ENCODE peak calls at places on chromosomes 5 and 9, in nine cellular contexts. U is AG09309, Q is nephron progenitor cell, W is endothelial cell, B is neural crest cell, X is omental fat pad, M is GM12865, C is IMR-90, E is RWPE1. V is an unnamed sample.
A peak's percentile ranks its signal among the peaks of the same experiment; 100 is the strongest.

GRCh38 chr5:67640011-67640410 is 443.4 kb upstream of the CD180 start:
- DNase-seq in C (no peak), M (no peak), U (no peak), B (no peak), X (no peak), E (no peak), W (no peak), Q (no peak), V (no peak)

GRCh38 chr5:42993516-42994284 is 46.4 kb downstream of the ANXA2R start:
- DNase-seq in U (no peak), E (no peak), M (peak; percentile 72), B (no peak), X (no peak), W (no peak), Q (no peak), C (peak; percentile 89), V (no peak)

GRCh38 chr5:173880306-173880985 is 7.7 kb upstream of the CPEB4 start:
- DNase-seq in U (peak; percentile 81), X (no peak), E (no peak), W (no peak), Q (no peak), B (no peak), C (peak; percentile 96), M (no peak), V (no peak)

GRCh38 chr5:114830114-114830513 is 339.6 kb downstream of the TRIM36 start:
- DNase-seq in M (no peak), W (no peak), E (no peak), C (no peak), Q (peak; percentile 3), U (no peak), X (no peak), B (no peak), V (no peak)

GRCh38 chr5:114450516-114450909 is 88.6 kb downstream of the KCNN2 start:
- DNase-seq in B (no peak), C (peak; percentile 8), Q (peak; percentile 13), U (no peak), X (no peak), M (no peak), W (no peak), E (no peak), V (no peak)

GRCh38 chr5:180084638-180085561 is 13.3 kb upstream of the RNF130 start:
- DNase-seq in Q (no peak), B (no peak), C (no peak), X (no peak), E (no peak), M (no peak), U (no peak), W (no peak), V (no peak)

GRCh38 chr5:123223906-123224305 is 134.9 kb downstream of the PRDM6 start:
- DNase-seq in E (no peak), B (no peak), Q (no peak), C (peak; percentile 31), X (no peak), U (no peak), W (no peak), M (no peak), V (no peak)

GRCh38 chr9:113463418-113464285 is at the start of gene RGS3:
- DNase-seq in C (no peak), Q (peak; percentile 82), X (no peak), U (no peak), E (peak; percentile 93), W (peak; percentile 43), B (peak; percentile 42), M (peak; percentile 72), V (no peak)

DNA sequence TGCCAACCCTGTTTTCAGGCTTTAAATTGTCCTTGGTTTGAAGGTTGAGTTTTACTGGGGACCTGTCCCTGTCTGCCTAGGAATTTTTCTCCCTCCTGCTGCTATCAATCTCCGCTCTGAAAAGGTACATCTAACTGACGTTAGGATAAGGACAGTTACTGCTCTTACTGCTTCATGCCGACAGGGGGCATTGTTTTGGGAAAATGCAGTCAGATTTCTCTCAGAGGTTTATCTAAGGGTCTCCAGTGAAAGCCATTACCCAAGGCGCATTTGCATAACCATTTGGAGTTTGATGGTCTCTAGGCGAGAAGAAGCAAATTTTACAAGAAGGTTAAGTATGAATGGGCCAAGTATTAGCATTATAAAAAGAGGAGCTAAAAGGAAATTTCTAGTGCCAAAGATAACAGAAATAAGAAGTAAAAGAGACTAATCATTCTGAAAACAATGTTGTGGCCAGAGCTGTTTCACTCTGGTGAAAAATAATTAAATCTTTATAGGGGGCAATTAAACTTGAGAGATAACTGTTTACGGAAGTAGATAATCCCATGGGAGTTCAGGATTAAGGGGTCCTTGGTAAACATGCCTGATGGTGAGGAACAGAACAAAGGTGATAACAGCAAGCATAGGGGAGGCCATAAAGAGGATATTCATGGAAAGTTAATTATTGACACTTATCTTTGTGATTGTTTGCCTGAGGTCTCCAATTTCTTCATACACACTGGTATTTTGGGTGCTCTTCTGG is 605.0 kb downstream of the MTRR start:
- DNase-seq in W (no peak), E (no peak), U (no peak), M (no peak), Q (no peak), B (no peak), C (no peak), X (no peak), V (no peak)
- TF ChIP-seq CTCF in W (peak; percentile 18), E (no peak), U (peak; percentile 23), M (no peak), Q (no peak), B (peak; percentile 44), C (no peak), X (no peak), V (no peak)

DNA sequence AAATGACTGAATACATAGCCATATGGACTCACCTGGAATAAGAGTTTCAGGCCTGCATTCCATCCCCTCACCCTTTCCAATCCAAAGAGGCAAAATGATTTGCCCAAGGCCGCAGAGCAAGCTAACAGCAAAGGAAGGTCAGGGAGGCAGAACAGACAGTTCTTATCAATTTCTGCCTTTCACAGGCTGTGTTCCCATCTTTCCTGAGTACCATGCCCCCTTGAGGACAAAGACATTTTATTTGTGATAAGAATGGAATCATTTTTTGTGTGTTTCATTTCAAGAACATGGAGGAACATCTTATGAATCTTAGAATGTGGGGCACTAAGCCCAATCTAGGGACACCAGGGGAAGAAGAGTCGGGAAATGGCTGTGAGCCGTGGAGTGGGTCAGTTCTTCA is 13.9 kb downstream of the LHFPL2 start:
- DNase-seq in M (no peak), U (no peak), E (no peak), B (no peak), X (no peak), Q (no peak), W (no peak), C (no peak), V (no peak)
- TF ChIP-seq CTCF in M (no peak), U (peak; percentile 22), E (no peak), B (peak; percentile 37), X (no peak), Q (no peak), W (peak; percentile 26), C (peak; percentile 25), V (no peak)

GRCh38 chr5:166961028-166961427 is 1330.4 kb upstream of the WWC1 start:
- DNase-seq in X (no peak), E (no peak), W (no peak), C (peak; percentile 0), M (no peak), B (no peak), U (no peak), Q (no peak), V (no peak)
- TF ChIP-seq CTCF in X (no peak), E (no peak), W (peak; percentile 48), C (peak; percentile 28), M (no peak), B (peak; percentile 61), U (no peak), Q (peak; percentile 33), V (no peak)

GRCh38 chr5:113425909-113426308 is 8.9 kb downstream of the TSSK1B start:
- DNase-seq in U (no peak), Q (no peak), M (no peak), W (no peak), E (no peak), C (no peak), X (no peak), B (no peak), V (no peak)

GRCh38 chr5:113433071-113433470 is 1.7 kb downstream of the TSSK1B start:
- DNase-seq in B (no peak), C (no peak), E (no peak), X (no peak), U (no peak), W (no peak), M (no peak), Q (no peak), V (no peak)

GRCh38 chr5:113427871-113428574 is 6.8 kb downstream of the TSSK1B start:
- DNase-seq in M (no peak), Q (no peak), X (no peak), E (peak; percentile 89), C (no peak), W (no peak), U (no peak), B (no peak), V (no peak)
- TF ChIP-seq CTCF in M (no peak), Q (no peak), X (no peak), E (no peak), C (no peak), W (no peak), U (no peak), B (no peak), V (no peak)

GRCh38 chr5:9212605-9213004 is 333.3 kb downstream of the SEMA5A start:
- DNase-seq in Q (no peak), E (no peak), B (no peak), X (no peak), W (no peak), M (no peak), U (no peak), C (peak; percentile 52), V (no peak)

GRCh38 chr5:9207820-9208418 is 338.0 kb downstream of the SEMA5A start:
- DNase-seq in B (no peak), M (peak; percentile 64), W (no peak), Q (no peak), C (peak; percentile 69), U (no peak), E (peak; percentile 38), X (no peak), V (peak; percentile 26)

GRCh38 chr5:9209846-9210547 is 335.9 kb downstream of the SEMA5A start:
- DNase-seq in X (no peak), Q (no peak), B (no peak), M (no peak), C (peak; percentile 40), W (no peak), U (peak; percentile 43), E (no peak), V (no peak)
- TF ChIP-seq CTCF in X (no peak), Q (no peak), B (no peak), M (no peak), C (no peak), W (no peak), U (no peak), E (no peak), V (no peak)

DNA sequence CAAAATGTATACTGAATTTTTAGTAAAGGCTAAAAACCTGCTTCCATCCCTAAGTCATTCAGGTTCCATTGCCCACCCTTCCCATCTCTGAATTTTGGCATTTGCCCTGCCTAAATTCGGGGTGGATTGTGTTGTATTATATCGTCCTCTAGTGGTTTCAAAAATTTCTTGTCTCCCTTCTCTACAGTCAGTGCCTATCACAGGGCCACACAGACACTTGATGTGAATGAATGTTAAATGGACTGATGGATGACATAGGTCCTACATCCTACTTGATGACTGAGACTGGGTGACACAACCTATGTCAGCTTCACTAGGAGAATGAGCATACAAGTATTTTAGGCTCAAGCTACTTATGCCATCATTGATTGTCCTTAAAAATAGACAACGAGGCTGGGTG is 45.6 kb upstream of the SLC30A5 start:
- DNase-seq in X (no peak), E (no peak), W (no peak), M (peak; percentile 24), U (no peak), C (no peak), Q (no peak), B (no peak), V (no peak)
- TF ChIP-seq CTCF in X (no peak), E (peak; percentile 78), W (no peak), M (peak; percentile 49), U (peak; percentile 67), C (peak; percentile 32), Q (peak; percentile 18), B (peak; percentile 44), V (peak; percentile 15)

V was measured in GM13976.